ENCODE peak calls at places on chromosomes 6 and 20, in eight cellular contexts. One of them, this sample, is unnamed.
A peak's percentile ranks its signal among the peaks of the same experiment; 100 is the strongest.

GRCh38 chr6:34696189-34696738 is 303 bp downstream of the ILRUN start:
- DNase-seq in A549: no peak
- DNase-seq in prostate gland: no peak
- DNase-seq in IMR-90: peak; percentile 21
- DNase-seq in ovary: no peak
- DNase-seq in stomach: peak; percentile 48
- DNase-seq in H1: no peak
- DNase-seq in uterus: no peak
- DNase-seq in this sample: peak; percentile 76

GRCh38 chr6:62998022-62998421 is 213.2 kb upstream of the FKBP1C start:
- DNase-seq in A549: no peak
- DNase-seq in prostate gland: no peak
- DNase-seq in IMR-90: no peak
- DNase-seq in ovary: no peak
- DNase-seq in stomach: no peak
- DNase-seq in H1: no peak
- DNase-seq in uterus: no peak
- DNase-seq in this sample: no peak

GRCh38 chr20:62192635-62193034 is 9.8 kb downstream of the MTG2 start:
- DNase-seq in A549: no peak
- DNase-seq in prostate gland: no peak
- DNase-seq in IMR-90: no peak
- DNase-seq in ovary: no peak
- DNase-seq in stomach: no peak
- DNase-seq in H1: no peak
- DNase-seq in uterus: no peak
- DNase-seq in this sample: no peak

GRCh38 chr6:110233769-110234374 is 53.6 kb downstream of the CDC40 start:
- DNase-seq in A549: no peak
- DNase-seq in prostate gland: no peak
- DNase-seq in IMR-90: peak; percentile 35
- DNase-seq in ovary: no peak
- DNase-seq in stomach: no peak
- DNase-seq in H1: no peak
- DNase-seq in uterus: no peak
- DNase-seq in this sample: no peak

GRCh38 chr6:97594834-97595233 is 311.8 kb upstream of the MMS22L start:
- DNase-seq in A549: no peak
- DNase-seq in prostate gland: no peak
- DNase-seq in IMR-90: peak; percentile 84
- DNase-seq in ovary: no peak
- DNase-seq in stomach: no peak
- DNase-seq in H1: no peak
- DNase-seq in uterus: no peak
- DNase-seq in this sample: no peak

GRCh38 chr6:151501511-151502136 is 7.8 kb downstream of the CCDC170 start:
- DNase-seq in A549: no peak
- DNase-seq in prostate gland: no peak
- DNase-seq in IMR-90: no peak
- DNase-seq in ovary: no peak
- DNase-seq in stomach: no peak
- DNase-seq in H1: no peak
- DNase-seq in uterus: no peak
- DNase-seq in this sample: no peak

GRCh38 chr6:34182751-34183531 is 37.1 kb upstream of the GRM4 start:
- DNase-seq in A549: no peak
- DNase-seq in prostate gland: no peak
- DNase-seq in IMR-90: no peak
- DNase-seq in ovary: no peak
- DNase-seq in stomach: peak; percentile 26
- DNase-seq in H1: no peak
- DNase-seq in uterus: no peak
- DNase-seq in this sample: no peak

GRCh38 chr6:57423468-57423867 is 106.0 kb downstream of the PRIM2 start:
- DNase-seq in A549: no peak
- DNase-seq in prostate gland: no peak
- DNase-seq in IMR-90: no peak
- DNase-seq in ovary: no peak
- DNase-seq in stomach: no peak
- DNase-seq in H1: peak; percentile 67
- DNase-seq in uterus: no peak
- DNase-seq in this sample: no peak

GRCh38 chr6:111770263-111771083 is 102.8 kb downstream of the FYN start:
- DNase-seq in A549: no peak
- DNase-seq in prostate gland: no peak
- DNase-seq in IMR-90: no peak
- DNase-seq in ovary: no peak
- DNase-seq in stomach: no peak
- DNase-seq in H1: no peak
- DNase-seq in uterus: no peak
- DNase-seq in this sample: no peak

GRCh38 chr6:111771084-111771411 is 102.2 kb downstream of the FYN start:
- DNase-seq in A549: no peak
- DNase-seq in prostate gland: no peak
- DNase-seq in IMR-90: no peak
- DNase-seq in ovary: no peak
- DNase-seq in stomach: no peak
- DNase-seq in H1: no peak
- DNase-seq in uterus: no peak
- DNase-seq in this sample: no peak

GRCh38 chr6:111767752-111768430 is 105.4 kb downstream of the FYN start:
- DNase-seq in A549: no peak
- DNase-seq in prostate gland: no peak
- DNase-seq in IMR-90: no peak
- DNase-seq in ovary: no peak
- DNase-seq in stomach: no peak
- DNase-seq in H1: no peak
- DNase-seq in uterus: no peak
- DNase-seq in this sample: no peak

GRCh38 chr6:111768431-111768770 is 104.9 kb downstream of the FYN start:
- DNase-seq in A549: no peak
- DNase-seq in prostate gland: no peak
- DNase-seq in IMR-90: no peak
- DNase-seq in ovary: no peak
- DNase-seq in stomach: no peak
- DNase-seq in H1: no peak
- DNase-seq in uterus: no peak
- DNase-seq in this sample: no peak

GRCh38 chr6:111769365-111770127 is 103.7 kb downstream of the FYN start:
- DNase-seq in A549: no peak
- DNase-seq in prostate gland: no peak
- DNase-seq in IMR-90: no peak
- DNase-seq in ovary: no peak
- DNase-seq in stomach: no peak
- DNase-seq in H1: no peak
- DNase-seq in uterus: no peak
- DNase-seq in this sample: no peak
- H3K4me1 ChIP-seq in A549: no peaks in the 10 kb centered on the region
- H3K4me1 ChIP-seq in prostate gland: no peaks in the 10 kb centered on the region
- H3K4me1 ChIP-seq in IMR-90: peaks cover 8% of the 10 kb centered on the region
- H3K4me1 ChIP-seq in ovary: peaks cover 7% of the 10 kb centered on the region
- H3K4me1 ChIP-seq in stomach: peaks cover 33% of the 10 kb centered on the region
- H3K4me1 ChIP-seq in H1: peaks cover 20% of the 10 kb centered on the region
- H3K4me1 ChIP-seq in uterus: no peaks in the 10 kb centered on the region
- H3K4me1 ChIP-seq in this sample: peaks cover 72% of the 10 kb centered on the region

GRCh38 chr6:149871182-149871581 is 7.0 kb upstream of the LRP11 start:
- DNase-seq in A549: no peak
- DNase-seq in prostate gland: no peak
- DNase-seq in IMR-90: no peak
- DNase-seq in ovary: no peak
- DNase-seq in stomach: no peak
- DNase-seq in H1: no peak
- DNase-seq in uterus: no peak
- DNase-seq in this sample: no peak

GRCh38 chr6:149876241-149876933 is 12.2 kb upstream of the LRP11 start:
- DNase-seq in A549: no peak
- DNase-seq in prostate gland: no peak
- DNase-seq in IMR-90: no peak
- DNase-seq in ovary: no peak
- DNase-seq in stomach: no peak
- DNase-seq in H1: no peak
- DNase-seq in uterus: no peak
- DNase-seq in this sample: no peak

GRCh38 chr6:149867876-149868640 is 3.9 kb upstream of the LRP11 start:
- DNase-seq in A549: no peak
- DNase-seq in prostate gland: no peak
- DNase-seq in IMR-90: peak; percentile 28
- DNase-seq in ovary: no peak
- DNase-seq in stomach: no peak
- DNase-seq in H1: no peak
- DNase-seq in uterus: no peak
- DNase-seq in this sample: no peak

GRCh38 chr6:149869275-149869892 is 5.2 kb upstream of the LRP11 start:
- DNase-seq in A549: no peak
- DNase-seq in prostate gland: no peak
- DNase-seq in IMR-90: no peak
- DNase-seq in ovary: no peak
- DNase-seq in stomach: no peak
- DNase-seq in H1: no peak
- DNase-seq in uterus: no peak
- DNase-seq in this sample: no peak

DNA sequence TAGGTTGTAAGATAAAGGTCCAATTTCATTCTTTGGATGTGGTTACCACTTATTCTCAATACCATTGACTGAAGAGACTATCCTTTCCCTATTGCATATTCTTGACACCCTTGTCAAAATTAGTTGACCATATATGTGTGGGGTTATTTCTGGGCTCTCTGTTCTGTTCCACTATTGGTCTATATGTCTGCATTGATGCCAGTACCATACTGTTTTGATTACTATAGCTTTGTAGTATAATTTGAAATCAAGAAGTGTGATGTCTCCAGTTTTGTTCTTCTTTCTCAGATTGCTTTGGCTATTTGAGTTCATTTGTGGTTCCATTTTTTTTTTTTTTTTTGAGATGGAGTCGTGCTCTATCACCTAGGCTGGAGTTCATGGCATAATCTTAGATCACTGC is 8.1 kb upstream of the LRP11 start:
- DNase-seq in A549: no peak
- DNase-seq in prostate gland: no peak
- DNase-seq in IMR-90: no peak
- DNase-seq in ovary: no peak
- DNase-seq in stomach: no peak
- DNase-seq in H1: no peak
- DNase-seq in uterus: no peak
- DNase-seq in this sample: no peak
- TF ChIP-seq POLR2A in A549: no peak
- TF ChIP-seq POLR2A in prostate gland: no peak
- TF ChIP-seq POLR2A in IMR-90: no peak
- TF ChIP-seq POLR2A in ovary: no peak
- TF ChIP-seq POLR2A in stomach: no peak
- TF ChIP-seq POLR2A in H1: no peak
- TF ChIP-seq POLR2A in uterus: no peak
- TF ChIP-seq POLR2A in this sample: no peak

GRCh38 chr6:42448391-42448790 is 3.3 kb downstream of the TRERF1 start:
- DNase-seq in A549: no peak
- DNase-seq in prostate gland: no peak
- DNase-seq in IMR-90: no peak
- DNase-seq in ovary: no peak
- DNase-seq in stomach: no peak
- DNase-seq in H1: no peak
- DNase-seq in uterus: no peak
- DNase-seq in this sample: no peak

GRCh38 chr6:42448906-42449659 is 2.6 kb downstream of the TRERF1 start:
- DNase-seq in A549: no peak
- DNase-seq in prostate gland: no peak
- DNase-seq in IMR-90: no peak
- DNase-seq in ovary: no peak
- DNase-seq in stomach: no peak
- DNase-seq in H1: no peak
- DNase-seq in uterus: no peak
- DNase-seq in this sample: no peak

GRCh38 chr6:42451146-42451594 is 556 bp downstream of the TRERF1 start:
- DNase-seq in A549: no peak
- DNase-seq in prostate gland: no peak
- DNase-seq in IMR-90: no peak
- DNase-seq in ovary: peak; percentile 39
- DNase-seq in stomach: no peak
- DNase-seq in H1: no peak
- DNase-seq in uterus: no peak
- DNase-seq in this sample: no peak

GRCh38 chr6:42450314-42451145 is 1.2 kb downstream of the TRERF1 start:
- DNase-seq in A549: no peak
- DNase-seq in prostate gland: peak; percentile 35
- DNase-seq in IMR-90: peak; percentile 33
- DNase-seq in ovary: no peak
- DNase-seq in stomach: no peak
- DNase-seq in H1: no peak
- DNase-seq in uterus: peak; percentile 36
- DNase-seq in this sample: no peak

GRCh38 chr6:42449917-42450313 is 1.8 kb downstream of the TRERF1 start:
- DNase-seq in A549: no peak
- DNase-seq in prostate gland: no peak
- DNase-seq in IMR-90: peak; percentile 38
- DNase-seq in ovary: no peak
- DNase-seq in stomach: no peak
- DNase-seq in H1: no peak
- DNase-seq in uterus: no peak
- DNase-seq in this sample: no peak
- TF ChIP-seq CTCF in A549: no peak
- TF ChIP-seq CTCF in prostate gland: no peak
- TF ChIP-seq CTCF in IMR-90: no peak
- TF ChIP-seq CTCF in ovary: no peak
- TF ChIP-seq CTCF in stomach: no peak
- TF ChIP-seq CTCF in H1: no peak
- TF ChIP-seq CTCF in uterus: no peak
- TF ChIP-seq CTCF in this sample: no peak

GRCh38 chr20:59735486-59735885 is 131.1 kb downstream of the PHACTR3 start:
- DNase-seq in A549: no peak
- DNase-seq in prostate gland: no peak
- DNase-seq in IMR-90: no peak
- DNase-seq in ovary: no peak
- DNase-seq in stomach: no peak
- DNase-seq in H1: no peak
- DNase-seq in uterus: no peak
- DNase-seq in this sample: no peak

GRCh38 chr20:59737816-59738215 is 133.5 kb downstream of the PHACTR3 start:
- DNase-seq in A549: no peak
- DNase-seq in prostate gland: no peak
- DNase-seq in IMR-90: no peak
- DNase-seq in ovary: no peak
- DNase-seq in stomach: no peak
- DNase-seq in H1: no peak
- DNase-seq in uterus: no peak
- DNase-seq in this sample: no peak

GRCh38 chr20:59735917-59736316 is 131.6 kb downstream of the PHACTR3 start:
- DNase-seq in A549: no peak
- DNase-seq in prostate gland: no peak
- DNase-seq in IMR-90: no peak
- DNase-seq in ovary: no peak
- DNase-seq in stomach: no peak
- DNase-seq in H1: no peak
- DNase-seq in uterus: no peak
- DNase-seq in this sample: no peak

GRCh38 chr20:59737073-59737691 is 132.8 kb downstream of the PHACTR3 start:
- DNase-seq in A549: no peak
- DNase-seq in prostate gland: no peak
- DNase-seq in IMR-90: no peak
- DNase-seq in ovary: no peak
- DNase-seq in stomach: no peak
- DNase-seq in H1: no peak
- DNase-seq in uterus: no peak
- DNase-seq in this sample: no peak

DNA sequence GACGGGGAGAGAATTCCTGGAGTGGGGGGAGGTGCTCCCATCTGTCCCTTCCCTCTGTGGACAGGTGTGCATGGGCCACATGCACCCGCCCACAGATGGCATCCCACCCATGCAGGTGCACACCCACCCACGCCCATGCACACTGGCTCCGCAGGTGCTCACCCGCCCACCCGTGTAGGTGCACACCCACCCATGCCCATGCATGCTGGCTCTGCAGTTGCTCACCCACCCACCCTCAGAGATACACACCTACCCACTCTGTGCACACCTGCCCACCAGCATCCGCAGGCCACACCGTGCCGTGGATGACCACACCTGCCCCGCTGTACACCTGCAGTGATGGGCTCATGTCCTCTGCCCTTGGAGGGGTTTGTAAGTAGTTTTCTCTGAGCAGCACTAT is 132.0 kb downstream of the PHACTR3 start:
- DNase-seq in A549: no peak
- DNase-seq in prostate gland: no peak
- DNase-seq in IMR-90: no peak
- DNase-seq in ovary: no peak
- DNase-seq in stomach: no peak
- DNase-seq in H1: no peak
- DNase-seq in uterus: no peak
- DNase-seq in this sample: no peak
- H3K4me1 ChIP-seq in A549: no peaks in the 10 kb centered on the region
- H3K4me1 ChIP-seq in prostate gland: no peaks in the 10 kb centered on the region
- H3K4me1 ChIP-seq in IMR-90: no peaks in the 10 kb centered on the region
- H3K4me1 ChIP-seq in ovary: no peaks in the 10 kb centered on the region
- H3K4me1 ChIP-seq in stomach: no peaks in the 10 kb centered on the region
- H3K4me1 ChIP-seq in H1: no peaks in the 10 kb centered on the region
- H3K4me1 ChIP-seq in uterus: no peaks in the 10 kb centered on the region
- H3K4me1 ChIP-seq in this sample: no peaks in the 10 kb centered on the region